ENCODE peak calls at places on chromosome 14, in seven cellular contexts. P is testis, B is cardiac muscle cell, C is left ventricle myocardium inferior, V is PC-3, Z is uterus, A is ovary. M is an unnamed sample. For H3K27me3, the result is how much of the 10 kb centered on the place peaks cover.

GRCh38 chr14:66015046-66015780 is 471.0 kb upstream of the CCDC196 start:
- DNase-seq in P (no peak), B (no peak), C (no peak), V (no peak), Z (no peak), A (no peak), M (no peak)

GRCh38 chr14:51993274-51993673 is 3.9 kb downstream of the RTRAF start:
- DNase-seq in P (no peak), B (no peak), C (no peak), V (no peak), Z (no peak), A (no peak), M (no peak)

GRCh38 chr14:61923348-61923747 is 161.1 kb downstream of the SNAPC1 start:
- DNase-seq in P (no peak), B (peak), C (no peak), V (peak), Z (no peak), A (no peak), M (no peak)

GRCh38 chr14:32408018-32408417 is 78.9 kb downstream of the AKAP6 start:
- DNase-seq in P (peak), B (peak), C (peak), V (no peak), Z (peak), A (peak), M (no peak)

GRCh38 chr14:91171291-91171690 is 57.4 kb downstream of the DGLUCY start:
- DNase-seq in P (no peak), B (no peak), C (peak), V (no peak), Z (no peak), A (no peak), M (no peak)

GRCh38 chr14:78196323-78196722 is 26.1 kb downstream of the NRXN3 start:
- DNase-seq in P (no peak), B (no peak), C (no peak), V (no peak), Z (no peak), A (no peak), M (no peak)

GRCh38 chr14:69582207-69582606 is 7.5 kb upstream of the CCDC177 start:
- DNase-seq in P (no peak), B (peak), C (no peak), V (peak), Z (no peak), A (no peak), M (no peak)

GRCh38 chr14:61568572-61569011 is 126.7 kb upstream of the HIF1A start:
- DNase-seq in P (no peak), B (no peak), C (peak), V (peak), Z (no peak), A (peak), M (peak)

GRCh38 chr14:24802236-24802635 is 168.2 kb upstream of the GZMB start:
- DNase-seq in P (no peak), B (no peak), C (no peak), V (no peak), Z (no peak), A (no peak), M (no peak)

GRCh38 chr14:71339650-71340415 is 432.6 kb downstream of the PCNX1 start:
- DNase-seq in P (no peak), B (no peak), C (no peak), V (no peak), Z (no peak), A (no peak), M (no peak)

GRCh38 chr14:52117433-52117832 is 48.6 kb upstream of the NID2 start:
- DNase-seq in P (no peak), B (no peak), C (peak), V (no peak), Z (no peak), A (no peak), M (no peak)

GRCh38 chr14:100665518-100666032 is 61.1 kb upstream of the DLK1 start:
- DNase-seq in P (peak), B (no peak), C (no peak), V (peak), Z (no peak), A (no peak), M (no peak)
- H3K4me3 ChIP-seq in P (no peak), B (no peak), C (no peak), V (no peak), Z (no peak), A (no peak), M (no peak)

GRCh38 chr14:36268957-36269734 is 51.3 kb downstream of the MBIP start:
- DNase-seq in P (no peak), B (no peak), C (no peak), V (no peak), Z (no peak), A (no peak), M (no peak)

GRCh38 chr14:36271939-36272907 is 48.2 kb downstream of the MBIP start:
- DNase-seq in P (peak), B (peak), C (no peak), V (no peak), Z (no peak), A (peak), M (no peak)

GRCh38 chr14:36275741-36276140 is 44.7 kb downstream of the MBIP start:
- DNase-seq in P (no peak), B (no peak), C (no peak), V (no peak), Z (no peak), A (no peak), M (no peak)

GRCh38 chr14:36270191-36270590 is 50.2 kb downstream of the MBIP start:
- DNase-seq in P (no peak), B (no peak), C (no peak), V (no peak), Z (no peak), A (no peak), M (no peak)

DNA sequence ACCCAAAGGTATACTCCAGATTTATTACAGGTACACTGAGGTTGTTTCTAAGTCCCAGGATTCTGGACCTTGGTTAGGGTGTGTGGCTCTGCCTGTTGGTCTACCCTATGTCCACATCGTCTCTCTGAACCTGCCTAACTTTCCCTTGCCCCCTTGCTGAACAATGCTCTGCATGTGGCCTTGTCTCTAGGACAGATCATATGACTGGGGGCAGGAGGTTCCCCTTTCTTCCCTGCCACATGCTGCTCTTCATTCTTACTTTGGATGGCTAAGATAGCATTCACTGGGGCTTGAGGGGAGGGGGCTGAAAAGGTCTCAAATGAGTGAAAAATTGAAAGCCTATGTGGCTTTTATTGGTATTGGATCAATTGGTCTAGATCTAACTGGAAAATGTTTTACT is 49.2 kb downstream of the MBIP start:
- DNase-seq in P (no peak), B (no peak), C (no peak), V (no peak), Z (no peak), A (no peak), M (no peak)
- H3K27me3 ChIP-seq in P (under half), B (under half), C (half or more), V (half or more), Z (under half), A (under half), M (under half)

DNA sequence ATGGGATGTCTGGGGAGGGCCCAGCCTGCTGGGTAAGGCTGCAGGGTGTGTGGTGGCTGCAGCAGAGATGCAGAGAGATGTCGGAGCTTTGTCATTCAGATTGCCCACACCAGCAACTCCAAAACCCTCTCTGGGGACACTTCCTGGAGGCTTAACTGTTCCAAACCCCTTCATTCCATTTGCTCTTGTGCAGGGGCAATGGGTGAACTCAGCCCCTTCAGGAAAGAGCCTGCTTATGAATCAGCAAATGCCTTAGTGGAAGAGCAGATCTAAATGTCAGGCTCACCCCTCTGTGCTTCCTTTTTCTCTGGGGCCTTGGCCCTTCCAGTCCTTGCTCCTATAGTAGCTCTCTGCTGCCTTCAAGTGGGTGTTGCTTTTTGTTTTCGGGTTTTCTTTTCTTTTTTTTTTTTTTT is 36.7 kb upstream of the GPATCH2L start:
- DNase-seq in P (no peak), B (no peak), C (no peak), V (no peak), Z (no peak), A (no peak), M (no peak)
- TF ChIP-seq CTCF in P (no peak), B (no peak), C (no peak), V (no peak), Z (no peak), A (no peak), M (no peak)

DNA sequence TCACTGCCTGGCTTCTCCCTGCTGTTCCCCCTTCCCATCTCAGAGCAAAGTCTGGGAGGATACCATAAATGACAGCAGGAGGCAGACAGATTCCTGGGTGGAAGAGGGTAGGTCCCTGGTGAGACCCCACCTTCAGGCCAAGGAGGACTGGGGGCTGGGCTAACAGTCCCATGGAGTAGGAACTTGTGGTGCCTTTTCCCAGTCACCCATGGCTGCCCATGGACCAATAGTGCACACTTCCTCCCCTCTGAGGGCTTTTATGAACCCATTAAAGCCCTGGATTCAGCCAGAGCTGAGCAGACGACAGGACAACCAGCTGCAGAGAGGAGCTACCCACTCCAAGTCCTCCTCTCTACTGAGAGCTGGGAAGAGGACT is 36.6 kb upstream of the OR5AU1 start:
- DNase-seq in P (no peak), B (no peak), C (no peak), V (no peak), Z (no peak), A (no peak), M (no peak)
- H3K4me3 ChIP-seq in P (no peak), B (no peak), C (peak), V (peak), Z (no peak), A (peak), M (no peak)

GRCh38 chr14:101171650-101172049 is 268.1 kb upstream of the RTL1 start:
- DNase-seq in P (no peak), B (no peak), C (no peak), V (no peak), Z (no peak), A (no peak), M (no peak)
- H3K27me3 ChIP-seq in P (under half), B (under half), C (under half), V (under half), Z (under half), A (under half), M (under half)

GRCh38 chr14:20904393-20905029 is 13.3 kb downstream of the RNASE3 start:
- DNase-seq in P (no peak), B (no peak), C (no peak), V (no peak), Z (no peak), A (no peak), M (no peak)
- TF ChIP-seq CTCF in P (no peak), B (no peak), C (no peak), V (no peak), Z (no peak), A (no peak), M (no peak)